ENCODE peak calls at places on chromosomes 2 and 18, in seven cellular contexts. J, H, V, S, M, Y and D are unnamed samples.

GRCh38 chr2:43474273-43474672 is 121.6 kb downstream of the THADA start:
- DNase-seq in J (no peak), H (no peak), V (no peak), S (no peak), M (no peak), Y (no peak), D (no peak)

GRCh38 chr2:200199005-200199404 is 107.5 kb upstream of the SPATS2L start:
- DNase-seq in J (no peak), H (no peak), V (no peak), S (no peak), M (no peak), Y (no peak), D (no peak)

GRCh38 chr2:109475531-109476210 is 138.1 kb downstream of the SEPTIN10 start:
- DNase-seq in J (no peak), H (no peak), V (no peak), S (no peak), M (no peak), Y (peak), D (no peak)

GRCh38 chr2:246489-247145 is 17.2 kb downstream of the SH3YL1 start:
- DNase-seq in J (peak), H (peak), V (peak), S (no peak), M (no peak), Y (peak), D (no peak)

GRCh38 chr2:121489284-121489683 is 41.4 kb upstream of the RNU4ATAC start:
- DNase-seq in J (no peak), H (no peak), V (no peak), S (no peak), M (no peak), Y (peak), D (no peak)

GRCh38 chr2:1620081-1620480 is 124.2 kb downstream of the PXDN start:
- DNase-seq in J (no peak), H (no peak), V (no peak), S (no peak), M (no peak), Y (no peak), D (no peak)

GRCh38 chr2:193141-193552 is 70.7 kb downstream of the SH3YL1 start:
- DNase-seq in J (peak), H (no peak), V (no peak), S (no peak), M (no peak), Y (no peak), D (no peak)

GRCh38 chr2:207879536-207879935 is 109.8 kb upstream of the FZD5 start:
- DNase-seq in J (no peak), H (no peak), V (no peak), S (no peak), M (no peak), Y (no peak), D (no peak)

GRCh38 chr2:102761763-102762162 is at the start of gene TMEM182:
- DNase-seq in J (no peak), H (no peak), V (no peak), S (no peak), M (no peak), Y (no peak), D (no peak)

GRCh38 chr2:675460-675859 is 1.7 kb downstream of the TMEM18 start:
- DNase-seq in J (no peak), H (no peak), V (no peak), S (no peak), M (no peak), Y (no peak), D (no peak)

GRCh38 chr18:52670903-52671302 is 330.9 kb downstream of the DCC start:
- DNase-seq in J (no peak), H (no peak), V (no peak), S (no peak), M (no peak), Y (no peak), D (no peak)

GRCh38 chr2:183678908-183679307 is 554.7 kb downstream of the NUP35 start:
- DNase-seq in J (no peak), H (no peak), V (no peak), S (peak), M (no peak), Y (no peak), D (no peak)

GRCh38 chr18:470661-471501 is 29.6 kb downstream of the COLEC12 start:
- DNase-seq in J (no peak), H (no peak), V (no peak), S (no peak), M (no peak), Y (no peak), D (no peak)

GRCh38 chr2:30276455-30276911 is 45.1 kb downstream of the LBH start:
- DNase-seq in J (no peak), H (peak), V (no peak), S (no peak), M (no peak), Y (no peak), D (no peak)

GRCh38 chr18:58180738-58181353 is 136.8 kb downstream of the NEDD4L start:
- DNase-seq in J (peak), H (peak), V (peak), S (peak), M (no peak), Y (peak), D (peak)

GRCh38 chr18:59752666-59753065 is 55.4 kb upstream of the CCBE1 start:
- DNase-seq in J (no peak), H (no peak), V (no peak), S (no peak), M (no peak), Y (no peak), D (no peak)